ENCODE peak calls at places on chromosomes 4 and X, in six cellular contexts. E is gastrocnemius medialis; D is iPS DF 6.9; P is CD8-positive, alpha-beta T cell; J is SJSA1; A is endothelial cell of umbilical vein. Z is an unnamed sample.

GRCh38 chr4:74608151-74608949 is 163.4 kb downstream of the AREG start:
- DNase-seq in E (no peak), D (no peak), P (no peak), J (no peak), A (no peak), Z (no peak)

GRCh38 chr4:7803992-7804758 is 135.5 kb downstream of the AFAP1 start:
- DNase-seq in E (peak), D (peak), P (peak), J (peak), A (peak), Z (peak)

GRCh38 chr4:37976991-37977470 is 16.8 kb downstream of the PTTG2 start:
- DNase-seq in E (peak), D (no peak), P (peak), J (no peak), A (peak), Z (peak)

GRCh38 chrX:63855896-63856295 is 70.9 kb upstream of the ARHGEF9 start:
- DNase-seq in E (no peak), D (no peak), P (no peak), J (peak), A (no peak), Z (no peak)

GRCh38 chr4:88616275-88616996 is 24.2 kb downstream of the HERC3 start:
- DNase-seq in E (peak), D (no peak), P (no peak), J (no peak), A (no peak), Z (no peak)

GRCh38 chr4:101451086-101451485 is 103.8 kb upstream of the PPP3CA start:
- DNase-seq in E (no peak), D (no peak), P (no peak), J (no peak), A (no peak), Z (no peak)

GRCh38 chrX:50432760-50433377 is 37.8 kb downstream of the DGKK start:
- DNase-seq in E (no peak), D (no peak), P (no peak), J (no peak), A (no peak), Z (no peak)

GRCh38 chrX:107894038-107894437 is 68.4 kb downstream of the MID2 start:
- DNase-seq in E (no peak), D (peak), P (no peak), J (peak), A (peak), Z (no peak)

GRCh38 chrX:70554081-70554480 is 109.4 kb downstream of the DLG3 start:
- DNase-seq in E (no peak), D (no peak), P (no peak), J (peak), A (peak), Z (no peak)

GRCh38 chr4:102350634-102351033 is 5.4 kb upstream of the SLC39A8 start:
- DNase-seq in E (no peak), D (no peak), P (no peak), J (no peak), A (no peak), Z (no peak)

GRCh38 chr4:3266076-3266475 is 17.1 kb downstream of the MSANTD1 start:
- DNase-seq in E (no peak), D (no peak), P (no peak), J (no peak), A (no peak), Z (no peak)

GRCh38 chr4:111813565-111814140 is 331.6 kb upstream of the FAM241A start:
- DNase-seq in E (no peak), D (no peak), P (no peak), J (no peak), A (no peak), Z (no peak)

GRCh38 chr4:98232202-98232601 is 29.0 kb upstream of the RAP1GDS1 start:
- DNase-seq in E (no peak), D (no peak), P (no peak), J (no peak), A (peak), Z (no peak)

GRCh38 chrX:4253092-4253491 is 539.6 kb upstream of the PRKX start:
- DNase-seq in E (no peak), D (no peak), P (no peak), J (no peak), A (no peak), Z (no peak)

GRCh38 chr4:156408749-156409148 is 455.1 kb upstream of the CTSO start:
- DNase-seq in E (no peak), D (no peak), P (no peak), J (no peak), A (no peak), Z (no peak)

GRCh38 chrX:102746134-102746584 is 25.6 kb downstream of the GPRASP3 start:
- DNase-seq in E (no peak), D (no peak), P (no peak), J (no peak), A (no peak), Z (no peak)

GRCh38 chr4:125187621-125188176 is 127.1 kb upstream of the FAT4 start:
- DNase-seq in E (no peak), D (no peak), P (no peak), J (no peak), A (peak), Z (no peak)

GRCh38 chr4:176769519-176769918 is 23.2 kb downstream of the VEGFC start:
- DNase-seq in E (no peak), D (no peak), P (no peak), J (peak), A (peak), Z (no peak)

GRCh38 chr4:94365304-94365703 is 22.7 kb upstream of the HPGDS start:
- DNase-seq in E (no peak), D (no peak), P (no peak), J (no peak), A (peak), Z (no peak)

GRCh38 chr4:26372525-26373172 is 51.8 kb downstream of the RBPJ start:
- DNase-seq in E (no peak), D (no peak), P (peak), J (peak), A (peak), Z (no peak)

GRCh38 chrX:41332408-41332987 is 1.5 kb upstream of the DDX3X start:
- DNase-seq in E (no peak), D (no peak), P (no peak), J (no peak), A (peak), Z (no peak)

GRCh38 chrX:140765043-140765784 is 55.7 kb downstream of the LINC00632 start:
- DNase-seq in E (no peak), D (no peak), P (no peak), J (no peak), A (peak), Z (no peak)

GRCh38 chrX:16712116-16712824 is at the start of gene CTPS2:
- DNase-seq in E (peak), D (no peak), P (no peak), J (peak), A (peak), Z (peak)

GRCh38 chr4:170388255-170388654 is 298.5 kb upstream of the AADAT start:
- DNase-seq in E (no peak), D (no peak), P (no peak), J (no peak), A (no peak), Z (no peak)

GRCh38 chr4:150327262-150327780 is 249.1 kb downstream of the DCLK2 start:
- DNase-seq in E (no peak), D (no peak), P (no peak), J (no peak), A (no peak), Z (no peak)

GRCh38 chr4:138977525-138977924 is 38.1 kb upstream of the NOCT start:
- DNase-seq in E (no peak), D (no peak), P (no peak), J (no peak), A (peak), Z (no peak)

GRCh38 chr4:168304744-168305459 is 13.7 kb downstream of the DDX60 start:
- DNase-seq in E (no peak), D (no peak), P (no peak), J (peak), A (peak), Z (no peak)

GRCh38 chr4:26206339-26206738 is 114.5 kb upstream of the RBPJ start:
- DNase-seq in E (no peak), D (no peak), P (no peak), J (no peak), A (peak), Z (no peak)

GRCh38 chrX:139875831-139876230 is 57.0 kb downstream of the ATP11C start:
- DNase-seq in E (no peak), D (no peak), P (no peak), J (no peak), A (peak), Z (no peak)

GRCh38 chrX:13463608-13464007 is 105.8 kb upstream of the EGFL6 start:
- DNase-seq in E (peak), D (no peak), P (no peak), J (no peak), A (peak), Z (no peak)

GRCh38 chr4:177047851-177048174 is 255.1 kb upstream of the VEGFC start:
- DNase-seq in E (no peak), D (no peak), P (no peak), J (no peak), A (no peak), Z (no peak)

GRCh38 chr4:107978716-107979451 is 10.8 kb upstream of the HADH start:
- DNase-seq in E (no peak), D (no peak), P (no peak), J (no peak), A (no peak), Z (peak)

GRCh38 chrX:47484885-47485284 is 1.9 kb upstream of the ZNF41 start:
- DNase-seq in E (no peak), D (no peak), P (no peak), J (no peak), A (no peak), Z (no peak)

GRCh38 chr4:112109455-112110425 is 35.5 kb upstream of the FAM241A start:
- DNase-seq in E (no peak), D (no peak), P (no peak), J (peak), A (peak), Z (no peak)

GRCh38 chr4:108473163-108473720 is 147.1 kb upstream of the RPL34 start:
- DNase-seq in E (no peak), D (no peak), P (no peak), J (no peak), A (no peak), Z (no peak)

GRCh38 chr4:139814285-139815015 is 148.8 kb downstream of the MGST2 start:
- DNase-seq in E (peak), D (no peak), P (no peak), J (no peak), A (peak), Z (no peak)

GRCh38 chrX:8364369-8365141 is 100.1 kb upstream of the VCX3B start:
- DNase-seq in E (peak), D (peak), P (no peak), J (peak), A (no peak), Z (no peak)

GRCh38 chr4:173252024-173252935 is 81.9 kb downstream of the HMGB2 start:
- DNase-seq in E (peak), D (no peak), P (no peak), J (peak), A (peak), Z (no peak)

GRCh38 chr4:73979407-73979806 is 2.4 kb downstream of the PF4 start:
- DNase-seq in E (no peak), D (no peak), P (no peak), J (no peak), A (no peak), Z (no peak)

DNA sequence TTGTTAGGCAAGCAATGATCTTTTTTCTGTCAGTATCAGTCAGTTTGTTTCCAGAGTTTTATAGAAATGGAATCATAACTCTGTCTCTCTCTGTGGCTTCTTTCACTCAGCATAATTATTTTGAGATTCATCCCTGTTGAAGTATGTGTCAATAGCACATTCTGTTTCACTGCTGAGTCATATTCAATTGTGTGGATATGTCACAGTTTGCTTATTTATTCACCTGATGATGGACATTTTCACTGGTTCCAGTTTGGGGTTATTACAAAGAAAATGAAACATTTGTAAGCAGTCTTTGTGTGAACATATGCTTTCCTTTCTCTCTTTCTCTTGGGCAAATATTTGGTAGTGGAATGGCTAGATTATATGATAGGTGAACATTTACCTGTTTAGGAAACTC is 10.2 kb upstream of the ZNF718 start:
- DNase-seq in E (no peak), D (no peak), P (no peak), J (no peak), A (no peak), Z (no peak)
- H3K27ac ChIP-seq in E (no peak), D (no peak), P (no peak), J (no peak), A (no peak), Z (no peak)

GRCh38 chr4:183175631-183176232 is 76.7 kb downstream of the WWC2 start:
- DNase-seq in E (no peak), D (no peak), P (no peak), J (peak), A (peak), Z (no peak)
- H3K27ac ChIP-seq in E (no peak), D (no peak), P (no peak), J (peak), A (peak), Z (no peak)

GRCh38 chr4:119725688-119726330 is 97.2 kb upstream of the PDE5A start:
- DNase-seq in E (no peak), D (peak), P (no peak), J (no peak), A (no peak), Z (no peak)
- H3K27ac ChIP-seq in E (peak), D (no peak), P (no peak), J (peak), A (no peak), Z (no peak)

GRCh38 chr4:76623217-76624060 is 188.4 kb downstream of the SHROOM3 start:
- DNase-seq in E (no peak), D (no peak), P (no peak), J (no peak), A (no peak), Z (no peak)

GRCh38 chr4:76622126-76622525 is 187.1 kb downstream of the SHROOM3 start:
- DNase-seq in E (no peak), D (no peak), P (no peak), J (no peak), A (no peak), Z (no peak)

GRCh38 chr4:76622717-76623116 is 187.7 kb downstream of the SHROOM3 start:
- DNase-seq in E (no peak), D (no peak), P (no peak), J (no peak), A (no peak), Z (no peak)

GRCh38 chr4:76624271-76624681 is 189.2 kb downstream of the SHROOM3 start:
- DNase-seq in E (no peak), D (no peak), P (no peak), J (peak), A (no peak), Z (no peak)

DNA sequence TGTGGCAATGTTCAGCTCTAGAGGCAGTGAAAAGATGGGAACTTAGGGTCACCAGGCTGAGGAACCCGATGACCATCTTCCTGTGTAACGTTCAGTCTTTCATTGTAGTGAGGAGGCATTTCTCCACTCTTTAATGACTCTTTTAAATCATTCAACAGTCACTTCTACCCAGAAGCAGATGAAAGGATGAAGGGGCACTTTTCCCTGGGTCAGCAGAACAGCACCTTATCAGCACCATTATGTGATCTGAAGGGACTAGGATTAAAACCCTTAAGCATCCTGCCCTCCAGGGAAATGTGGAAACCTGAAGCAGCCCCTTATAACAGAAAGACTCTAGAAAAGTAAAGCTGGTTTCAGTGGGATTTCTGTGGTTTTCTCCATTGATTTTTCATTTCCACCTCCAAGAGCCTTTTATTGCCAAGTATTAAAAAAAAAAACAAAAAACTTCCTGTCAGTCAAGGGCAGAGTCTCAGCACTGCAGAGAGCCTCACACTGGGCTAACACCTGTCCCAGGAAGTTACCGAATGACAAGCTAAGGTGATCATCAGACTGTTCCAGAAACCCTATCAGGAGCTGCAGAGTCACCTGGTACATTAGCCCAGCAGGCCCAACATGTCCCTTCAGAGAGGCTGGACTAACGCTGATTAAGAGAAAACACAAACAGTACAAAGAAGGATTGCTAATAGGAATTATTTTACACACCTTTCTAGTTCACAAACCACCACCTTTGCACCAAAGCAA is 185.9 kb downstream of the SHROOM3 start:
- DNase-seq in E (no peak), D (no peak), P (no peak), J (no peak), A (no peak), Z (peak)
- H3K27ac ChIP-seq in E (no peak), D (no peak), P (no peak), J (no peak), A (no peak), Z (no peak)